ENCODE peak calls at places on chromosomes 2 and 18, in eight cellular contexts. U, E, F, Z, Q, H, Y and V are unnamed samples.

GRCh38 chr2:98472132-98472650 is 27.5 kb downstream of the INPP4A start:
- DNase-seq in U (no peak), E (no peak), F (no peak), Z (no peak), Q (no peak), H (no peak), Y (no peak), V (no peak)

GRCh38 chr2:27587025-27587424 is 4.2 kb downstream of the ZNF512 start:
- DNase-seq in U (no peak), E (no peak), F (no peak), Z (peak), Q (no peak), H (no peak), Y (no peak), V (no peak)

GRCh38 chr18:46639386-46639785 is 17.6 kb downstream of the LOXHD1 start:
- DNase-seq in U (no peak), E (no peak), F (no peak), Z (no peak), Q (no peak), H (no peak), Y (no peak), V (no peak)

GRCh38 chr2:220775856-220776467 is 796.1 kb downstream of the EPHA4 start:
- DNase-seq in U (no peak), E (no peak), F (no peak), Z (no peak), Q (no peak), H (no peak), Y (no peak), V (no peak)

GRCh38 chr2:186569906-186570305 is 19.9 kb upstream of the ITGAV start:
- DNase-seq in U (no peak), E (peak), F (peak), Z (peak), Q (no peak), H (no peak), Y (no peak), V (no peak)

GRCh38 chr2:8607591-8607990 is 74.3 kb upstream of the ID2 start:
- DNase-seq in U (no peak), E (no peak), F (no peak), Z (no peak), Q (no peak), H (no peak), Y (no peak), V (no peak)

GRCh38 chr2:41038408-41038807 is 586.5 kb upstream of the SLC8A1 start:
- DNase-seq in U (peak), E (no peak), F (no peak), Z (peak), Q (no peak), H (no peak), Y (no peak), V (no peak)

GRCh38 chr2:85772019-85772745 is 18.4 kb downstream of the ATOH8 start:
- DNase-seq in U (peak), E (peak), F (peak), Z (peak), Q (peak), H (peak), Y (peak), V (peak)